ENCODE peak calls at places on chromosomes 6 and 20, in five cellular contexts. K is GM12878, R is gastrocnemius medialis, X is osteocyte, J is fibroblast of lung. C is an unnamed sample.

GRCh38 chr6:98946877-98947410 is 802 bp downstream of the FBXL4 start:
- DNase-seq in K (no peak), R (peak; percentile 9), X (no peak), J (peak; percentile 23), C (no peak)

GRCh38 chr6:3389390-3390167 is 67.3 kb downstream of the SLC22A23 start:
- DNase-seq in K (no peak), R (no peak), X (no peak), J (peak; percentile 94), C (no peak)

GRCh38 chr20:3563548-3564177 is 92.8 kb downstream of the ATRN start:
- DNase-seq in K (peak; percentile 8), R (no peak), X (no peak), J (peak; percentile 34), C (no peak)

GRCh38 chr6:100724696-100725095 is 156.4 kb downstream of the ASCC3 start:
- DNase-seq in K (no peak), R (no peak), X (no peak), J (peak; percentile 55), C (no peak)

GRCh38 chr20:12847862-12848261 is 160.9 kb upstream of the SPTLC3 start:
- DNase-seq in K (no peak), R (no peak), X (no peak), J (no peak), C (no peak)

GRCh38 chr20:3405696-3406358 is 1.6 kb downstream of the DNAAF9 start:
- DNase-seq in K (no peak), R (no peak), X (no peak), J (no peak), C (no peak)

GRCh38 chr6:31035862-31036497 is 25.7 kb downstream of the MUC22 start:
- DNase-seq in K (no peak), R (no peak), X (no peak), J (no peak), C (no peak)

GRCh38 chr6:159151266-159151855 is 17.8 kb upstream of the FNDC1 start:
- DNase-seq in K (no peak), R (no peak), X (no peak), J (peak; percentile 39), C (no peak)

GRCh38 chr6:77561768-77562314 is 91.0 kb upstream of the MEI4 start:
- DNase-seq in K (no peak), R (no peak), X (no peak), J (no peak), C (no peak)

GRCh38 chr20:1718604-1719384 is 61.2 kb upstream of the SIRPG start:
- DNase-seq in K (no peak), R (no peak), X (no peak), J (peak; percentile 90), C (no peak)

GRCh38 chr6:146364816-146365594 is 178.6 kb upstream of the RAB32 start:
- DNase-seq in K (no peak), R (no peak), X (no peak), J (peak; percentile 27), C (no peak)

GRCh38 chr20:13681248-13682125 is 42.8 kb upstream of the TASP1 start:
- DNase-seq in K (peak; percentile 44), R (no peak), X (no peak), J (no peak), C (no peak)

GRCh38 chr6:159726196-159726917 is 949 bp upstream of the WTAP start:
- DNase-seq in K (no peak), R (no peak), X (no peak), J (no peak), C (no peak)

GRCh38 chr20:33211817-33212424 is 5.2 kb upstream of the BPIFA3 start:
- DNase-seq in K (no peak), R (no peak), X (no peak), J (peak; percentile 26), C (no peak)

GRCh38 chr20:20014659-20015058 is 2.5 kb upstream of the NAA20 start:
- DNase-seq in K (no peak), R (no peak), X (no peak), J (no peak), C (no peak)

GRCh38 chr6:137793805-137794508 is 73.1 kb upstream of the TNFAIP3 start:
- DNase-seq in K (no peak), R (no peak), X (no peak), J (no peak), C (no peak)

GRCh38 chr6:163259689-163260088 is 154.8 kb upstream of the QKI start:
- DNase-seq in K (no peak), R (no peak), X (no peak), J (no peak), C (no peak)

GRCh38 chr6:11662323-11662722 is 116.3 kb downstream of the ADTRP start:
- DNase-seq in K (no peak), R (no peak), X (no peak), J (no peak), C (no peak)

GRCh38 chr20:33282196-33282934 is 649 bp upstream of the BPIFB1 start:
- DNase-seq in K (no peak), R (no peak), X (no peak), J (no peak), C (no peak)

GRCh38 chr6:112331306-112331705 is 15.8 kb upstream of the RFPL4B start:
- DNase-seq in K (no peak), R (no peak), X (no peak), J (peak; percentile 44), C (no peak)

GRCh38 chr6:32840604-32841246 is 2.2 kb upstream of the TAP2 start:
- DNase-seq in K (no peak), R (no peak), X (no peak), J (no peak), C (no peak)

GRCh38 chr6:160270347-160270746 is 11.7 kb upstream of the SLC22A2 start:
- DNase-seq in K (no peak), R (no peak), X (no peak), J (no peak), C (no peak)

GRCh38 chr6:26351544-26351953 is 13.4 kb upstream of the BTN3A2 start:
- DNase-seq in K (no peak), R (no peak), X (no peak), J (peak; percentile 98), C (no peak)

GRCh38 chr6:49980898-49981297 is 11.5 kb upstream of the DEFB113 start:
- DNase-seq in K (peak; percentile 23), R (no peak), X (no peak), J (no peak), C (no peak)

GRCh38 chr20:62165762-62166399 is 16.9 kb upstream of the MTG2 start:
- DNase-seq in K (no peak), R (no peak), X (no peak), J (no peak), C (no peak)

GRCh38 chr6:170347091-170347490 is 40.5 kb downstream of the FAM120B start:
- DNase-seq in K (peak; percentile 7), R (no peak), X (no peak), J (peak; percentile 7), C (no peak)

GRCh38 chr6:147177286-147177685 is 26.9 kb upstream of the STXBP5 start:
- DNase-seq in K (no peak), R (no peak), X (no peak), J (peak; percentile 46), C (no peak)

GRCh38 chr6:27161946-27162603 is 85.4 kb upstream of the PRSS16 start:
- DNase-seq in K (no peak), R (no peak), X (no peak), J (peak; percentile 70), C (no peak)

GRCh38 chr6:149855040-149855654 is 9.0 kb downstream of the LRP11 start:
- DNase-seq in K (no peak), R (no peak), X (no peak), J (peak; percentile 94), C (no peak)

GRCh38 chr6:136657629-136658028 is 107.4 kb upstream of the MAP7 start:
- DNase-seq in K (no peak), R (no peak), X (no peak), J (peak; percentile 56), C (no peak)

GRCh38 chr6:12296255-12296573 is 6.1 kb downstream of the EDN1 start:
- DNase-seq in K (no peak), R (no peak), X (no peak), J (peak; percentile 89), C (no peak)

GRCh38 chr6:26224940-26225847 is 138.0 kb downstream of the HFE start:
- DNase-seq in K (no peak), R (no peak), X (no peak), J (peak; percentile 96), C (no peak)

GRCh38 chr6:136784271-136784664 is 8.0 kb downstream of the MAP3K5 start:
- DNase-seq in K (no peak), R (no peak), X (no peak), J (no peak), C (no peak)

GRCh38 chr6:57423468-57423867 is 106.0 kb downstream of the PRIM2 start:
- DNase-seq in K (no peak), R (no peak), X (no peak), J (peak; percentile 1), C (no peak)

GRCh38 chr6:64000873-64001497 is 365.4 kb downstream of the PHF3 start:
- DNase-seq in K (no peak), R (no peak), X (no peak), J (no peak), C (no peak)

GRCh38 chr6:87184762-87185250 is 29.4 kb downstream of the ZNF292 start:
- DNase-seq in K (no peak), R (no peak), X (no peak), J (no peak), C (no peak)

GRCh38 chr20:57688295-57688694 is 21.5 kb downstream of the PMEPA1 start:
- DNase-seq in K (no peak), R (no peak), X (no peak), J (no peak), C (no peak)
- TF ChIP-seq CTCF in K (no peak), R (no peak), X (no peak), J (no peak), C (no peak)

GRCh38 chr20:47013606-47014005 is 119.0 kb downstream of the EYA2 start:
- DNase-seq in K (no peak), R (no peak), X (no peak), J (no peak), C (no peak)
- TF ChIP-seq CTCF in K (no peak), R (no peak), X (no peak), J (no peak), C (no peak)

GRCh38 chr20:37669062-37669772 is 24.6 kb upstream of the CTNNBL1 start:
- DNase-seq in K (no peak), R (no peak), X (no peak), J (peak; percentile 7), C (no peak)
- TF ChIP-seq CTCF in K (no peak), R (no peak), X (no peak), J (no peak), C (no peak)

GRCh38 chr20:59176812-59177211 is 13.2 kb downstream of the ZNF831 start:
- DNase-seq in K (no peak), R (no peak), X (no peak), J (no peak), C (no peak)
- TF ChIP-seq CTCF in K (peak; percentile 2), R (no peak), X (no peak), J (no peak), C (no peak)

DNA sequence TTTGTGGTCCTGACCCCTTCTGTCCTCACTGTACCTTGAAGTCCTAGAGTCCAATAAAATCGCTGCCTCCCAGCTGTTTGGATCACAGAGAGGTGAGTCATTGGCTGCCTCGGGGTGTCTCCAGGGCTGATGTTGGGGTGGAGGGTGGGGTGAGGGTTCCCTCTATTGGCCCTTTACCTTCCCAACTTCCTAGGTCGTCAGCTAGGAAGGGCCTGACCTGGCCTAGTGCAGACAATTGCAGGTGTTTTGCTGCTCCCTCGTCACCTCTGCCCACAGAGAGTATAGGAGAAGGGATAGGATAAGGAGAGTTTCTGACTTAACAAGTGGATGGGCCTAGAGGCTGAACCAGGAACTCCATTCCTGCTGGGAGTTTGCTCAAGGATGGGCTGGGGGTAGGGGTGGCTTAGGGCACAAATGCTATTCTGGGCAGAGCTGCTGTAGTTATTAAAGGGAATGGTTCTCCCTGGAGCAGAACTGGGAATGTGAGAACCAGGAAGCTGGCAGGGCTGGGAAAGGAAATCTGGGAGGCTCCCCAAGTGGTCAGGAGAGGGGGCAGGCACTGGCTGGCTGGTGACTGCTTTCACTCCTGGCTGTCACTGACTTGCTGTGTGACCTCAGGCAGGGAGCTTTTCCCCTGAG is 1.4 kb downstream of the TP53INP2 start:
- DNase-seq in K (no peak), R (no peak), X (no peak), J (no peak), C (no peak)
- TF ChIP-seq CTCF in K (peak; percentile 3), R (peak; percentile 6), X (no peak), J (peak; percentile 7), C (no peak)

C was measured in activated B cell treated with CpG ODN at 0.5 μM for 24 hours.